ENCODE peak calls at places on chromosomes 4 and X, in five cellular contexts. Q is glutamatergic neuron; A is tibial artery; M is CD8-positive, alpha-beta T cell; F is progenitor cell of endocrine pancreas. T is an unnamed sample.
A peak's percentile ranks its signal among the peaks of the same experiment; 100 is the strongest.

GRCh38 chr4:72809208-72809607 is 240.2 kb upstream of the ADAMTS3 start:
- DNase-seq in M (no peak), F (no peak), A (no peak), Q (no peak), T (peak; percentile 28)

GRCh38 chrX:135625995-135626394 is 87.4 kb upstream of the CT45A1 start:
- DNase-seq in M (no peak), F (no peak), Q (no peak), A (no peak), T (peak; percentile 6)

GRCh38 chr4:85942107-85942506 is 417.7 kb downstream of the MAPK10 start:
- DNase-seq in M (no peak), A (no peak), Q (no peak), F (no peak), T (no peak)

GRCh38 chrX:13092455-13092941 is 48.1 kb upstream of the FAM9C start:
- DNase-seq in M (peak; percentile 72), Q (no peak), A (no peak), F (no peak), T (no peak)

GRCh38 chrX:43581888-43582539 is 74.1 kb upstream of the MAOA start:
- DNase-seq in F (no peak), A (no peak), Q (no peak), M (no peak), T (no peak)

GRCh38 chr4:7232061-7232616 is 39.8 kb downstream of the SORCS2 start:
- DNase-seq in M (no peak), A (no peak), Q (no peak), F (no peak), T (no peak)

GRCh38 chrX:154890990-154891639 is 5.0 kb downstream of the F8A1 start:
- DNase-seq in M (no peak), Q (no peak), A (no peak), F (no peak), T (peak; percentile 7)

GRCh38 chrX:149825424-149825823 is 43.7 kb downstream of the MAGEA9 start:
- DNase-seq in M (peak; percentile 54), Q (peak; percentile 59), A (no peak), F (no peak), T (peak; percentile 1)

GRCh38 chr4:16100833-16101232 is 17.0 kb upstream of the PROM1 start:
- DNase-seq in M (no peak), A (no peak), F (no peak), Q (no peak), T (no peak)

GRCh38 chr4:45350438-45350837 is 624.1 kb upstream of the GNPDA2 start:
- DNase-seq in A (no peak), M (no peak), F (no peak), Q (no peak), T (peak; percentile 9)

GRCh38 chr4:140020457-140021361 is 133.3 kb downstream of the MAML3 start:
- DNase-seq in A (no peak), F (no peak), M (no peak), Q (no peak), T (peak; percentile 10)

GRCh38 chrX:70436380-70436779 is 8.3 kb upstream of the DLG3 start:
- DNase-seq in Q (peak; percentile 32), A (no peak), M (no peak), F (no peak), T (no peak)

GRCh38 chr4:89719536-89719935 is 117.4 kb downstream of the SNCA start:
- DNase-seq in Q (no peak), F (no peak), A (no peak), M (no peak), T (no peak)

GRCh38 chr4:173413043-173413442 is 14.1 kb upstream of the SCRG1 start:
- DNase-seq in Q (no peak), F (no peak), M (no peak), A (no peak), T (peak; percentile 48)

GRCh38 chrX:49202022-49202421 is 2.0 kb upstream of the SYP start:
- DNase-seq in M (no peak), A (no peak), F (no peak), Q (no peak), T (no peak)

GRCh38 chr4:41169256-41169655 is 45.1 kb downstream of the APBB2 start:
- DNase-seq in A (no peak), F (no peak), M (no peak), Q (no peak), T (no peak)

GRCh38 chrX:446243-446642 is 59.5 kb upstream of the PPP2R3B start:
- DNase-seq in M (no peak), A (no peak), F (no peak), Q (no peak), T (no peak)

GRCh38 chrX:148024425-148025148 is 43.5 kb downstream of the FMR1NB start:
- DNase-seq in F (no peak), A (no peak), M (no peak), Q (no peak), T (no peak)

GRCh38 chr4:15774020-15774420 is 4.1 kb upstream of the CD38 start:
- DNase-seq in A (no peak), M (no peak), Q (no peak), F (no peak), T (no peak)

GRCh38 chr4:793941-794621 is 31.8 kb downstream of the CPLX1 start:
- DNase-seq in Q (no peak), A (no peak), F (no peak), M (no peak), T (no peak)

GRCh38 chr4:174215936-174216699 is 67.3 kb downstream of the FBXO8 start:
- DNase-seq in Q (no peak), A (no peak), F (no peak), M (no peak), T (no peak)

GRCh38 chr4:24118031-24118430 is 228.2 kb upstream of the PPARGC1A start:
- DNase-seq in F (no peak), Q (no peak), M (no peak), A (no peak), T (no peak)

GRCh38 chr4:107148922-107149321 is 112.8 kb upstream of the DKK2 start:
- DNase-seq in Q (no peak), F (no peak), M (no peak), A (no peak), T (no peak)

GRCh38 chr4:18111100-18111499 is 89.5 kb upstream of the LCORL start:
- DNase-seq in Q (no peak), F (no peak), A (no peak), M (no peak), T (peak; percentile 1)

GRCh38 chr4:188246488-188246887 is 107.2 kb downstream of the TRIML1 start:
- DNase-seq in A (no peak), M (no peak), Q (no peak), F (no peak), T (no peak)

GRCh38 chrX:50707955-50708694 is 105.9 kb downstream of the SHROOM4 start:
- DNase-seq in Q (no peak), A (no peak), F (no peak), M (no peak), T (no peak)

GRCh38 chr4:26410385-26411293 is 79.6 kb downstream of the CCKAR start:
- DNase-seq in A (no peak), F (no peak), Q (no peak), M (peak; percentile 31), T (peak; percentile 71)

GRCh38 chr4:122898370-122899150 is 23.8 kb downstream of the NUDT6 start:
- DNase-seq in F (no peak), A (no peak), M (no peak), Q (no peak), T (peak; percentile 71)

GRCh38 chr4:1640110-1640509 is 44.0 kb downstream of the FAM53A start:
- DNase-seq in Q (no peak), A (no peak), M (no peak), F (no peak), T (no peak)

GRCh38 chrX:30794497-30794896 is 94.6 kb downstream of the TAB3 start:
- DNase-seq in M (no peak), A (no peak), Q (no peak), F (no peak), T (no peak)

GRCh38 chr4:41360214-41360910 is 103.6 kb downstream of the UCHL1 start:
- DNase-seq in Q (peak; percentile 83), A (peak; percentile 88), M (no peak), F (peak; percentile 47), T (peak; percentile 30)

GRCh38 chr4:183995489-183996049 is 90.5 kb downstream of the STOX2 start:
- DNase-seq in Q (peak; percentile 70), F (no peak), A (no peak), M (no peak), T (peak; percentile 21)

GRCh38 chr4:127140306-127140705 is 492.5 kb upstream of the INTU start:
- DNase-seq in A (no peak), Q (no peak), F (no peak), M (no peak), T (peak; percentile 45)

GRCh38 chrX:65932173-65933084 is 107.5 kb downstream of the VSIG4 start:
- DNase-seq in F (no peak), Q (no peak), M (no peak), A (no peak), T (no peak)
- TF ChIP-seq CTCF in F (no peak), Q (no peak), M (no peak), A (no peak), T (no peak)

GRCh38 chr4:93865650-93866049 is 37.1 kb downstream of the ATOH1 start:
- DNase-seq in Q (no peak), M (no peak), F (no peak), A (no peak), T (no peak)
- TF ChIP-seq CTCF in Q (peak; percentile 19), M (no peak), F (peak; percentile 33), A (no peak), T (no peak)

DNA sequence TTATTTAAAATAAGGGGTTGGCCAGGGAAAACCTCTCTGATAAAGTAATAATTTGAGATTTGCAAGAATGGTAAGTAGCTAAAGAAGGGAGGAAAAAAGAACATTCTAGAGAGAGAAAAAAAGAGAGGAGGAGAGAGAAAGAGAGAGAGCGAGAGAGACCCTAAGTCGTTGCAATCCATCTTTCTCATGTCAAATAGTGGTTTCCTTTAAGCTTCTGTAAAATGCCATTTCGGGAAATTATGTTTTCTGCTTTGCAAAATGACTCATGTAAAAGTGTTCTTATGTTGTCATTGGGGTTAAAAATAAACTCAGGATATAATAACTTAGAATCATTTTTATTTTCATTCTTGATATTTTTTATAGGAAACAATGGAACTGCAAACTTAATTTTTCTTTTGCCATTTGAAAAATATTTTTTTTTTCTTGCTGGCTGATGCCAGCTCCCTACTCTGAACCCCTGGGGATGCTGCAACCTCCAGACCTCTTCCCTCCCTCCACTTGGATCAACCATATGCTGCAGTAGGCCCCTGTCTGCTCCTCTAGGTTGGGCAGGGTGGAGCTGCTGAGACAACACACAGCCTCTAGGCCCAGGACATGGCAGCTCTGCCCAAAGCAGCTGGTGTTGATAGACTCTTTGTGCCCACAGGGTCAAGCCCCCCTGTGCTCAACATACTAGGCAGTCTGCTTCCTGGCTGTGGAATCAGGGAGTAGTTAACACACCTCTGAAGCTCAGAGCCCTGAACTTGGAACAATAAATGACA is 19.7 kb upstream of the CLNK start:
- DNase-seq in A (no peak), F (no peak), Q (no peak), M (no peak), T (no peak)
- TF ChIP-seq CTCF in A (no peak), F (no peak), Q (no peak), M (no peak), T (no peak)

GRCh38 chr4:84583871-84584373 is 995 bp downstream of the CDS1 start:
- DNase-seq in F (no peak), A (no peak), M (no peak), Q (no peak), T (no peak)
- TF ChIP-seq CTCF in F (peak; percentile 12), A (no peak), M (peak; percentile 23), Q (no peak), T (no peak)

T was measured in fibroblast of villous mesenchyme.